ENCODE peak calls at places on chromosome 1, in four cellular contexts. F, D, I and L are unnamed samples. For H3K4me1 and H3K27me3, the result is how much of the 10 kb centered on the place peaks cover.

GRCh38 chr1:100724281-100724680 is 4.7 kb downstream of the VCAM1 start:
- DNase-seq in F (no peak), D (no peak), I (no peak), L (no peak)

GRCh38 chr1:190367200-190367599 is 110.5 kb downstream of the BRINP3 start:
- DNase-seq in F (no peak), D (no peak), I (no peak), L (no peak)

GRCh38 chr1:26288311-26288941 is 8.5 kb downstream of the SH3BGRL3 start:
- DNase-seq in F (no peak), D (no peak), I (no peak), L (no peak)

GRCh38 chr1:228362141-228362883 is 44.3 kb downstream of the TRIM11 start:
- DNase-seq in F (no peak), D (peak), I (no peak), L (no peak)

GRCh38 chr1:25033828-25034451 is 103.9 kb upstream of the RUNX3 start:
- DNase-seq in F (no peak), D (no peak), I (peak), L (peak)

GRCh38 chr1:85297855-85298629 is 21.6 kb upstream of the BCL10 start:
- DNase-seq in F (no peak), D (no peak), I (no peak), L (no peak)

GRCh38 chr1:233549917-233550316 is 64.0 kb upstream of the KCNK1 start:
- DNase-seq in F (no peak), D (no peak), I (no peak), L (no peak)

GRCh38 chr1:53572061-53572801 is 113.0 kb downstream of the DMRTB1 start:
- DNase-seq in F (no peak), D (no peak), I (no peak), L (no peak)

GRCh38 chr1:203650012-203650836 is 23.6 kb downstream of the ATP2B4 start:
- DNase-seq in F (no peak), D (peak), I (no peak), L (peak)

GRCh38 chr1:224490540-224491537 is 56.2 kb upstream of the WDR26 start:
- DNase-seq in F (no peak), D (no peak), I (no peak), L (no peak)

GRCh38 chr1:10705953-10706352 is 90.5 kb downstream of the CASZ1 start:
- DNase-seq in F (no peak), D (no peak), I (no peak), L (no peak)

GRCh38 chr1:10704383-10704882 is 92.0 kb downstream of the CASZ1 start:
- DNase-seq in F (peak), D (no peak), I (no peak), L (no peak)

GRCh38 chr1:10703702-10704101 is 92.7 kb downstream of the CASZ1 start:
- DNase-seq in F (no peak), D (no peak), I (no peak), L (no peak)

GRCh38 chr1:10708807-10709523 is 87.5 kb downstream of the CASZ1 start:
- DNase-seq in F (peak), D (no peak), I (no peak), L (no peak)

DNA sequence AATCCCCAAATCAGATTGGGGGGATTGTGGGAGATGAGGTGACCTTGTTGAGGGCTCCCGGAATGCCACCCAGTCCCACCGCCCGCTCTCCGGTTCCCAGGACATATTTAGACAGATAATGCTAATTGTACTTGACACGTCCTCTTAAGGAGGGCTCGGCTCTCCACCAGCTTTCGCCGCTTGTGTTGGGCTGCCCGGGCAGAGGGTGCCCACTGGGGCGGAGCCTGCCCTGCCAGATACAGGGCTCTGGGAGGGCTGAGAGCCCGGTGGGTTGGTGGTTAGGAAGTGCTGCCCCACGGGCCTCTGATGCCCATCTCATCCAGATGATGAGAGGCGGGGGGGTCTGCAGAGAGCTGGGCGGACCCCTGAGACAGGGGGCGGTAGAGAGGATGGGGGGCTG is 89.9 kb downstream of the CASZ1 start:
- DNase-seq in F (no peak), D (no peak), I (no peak), L (no peak)
- H3K4me1 ChIP-seq in F (under half), D (under half), I (under half), L (under half)

GRCh38 chr1:1170215-1170890 is 3.3 kb upstream of the TTLL10 start:
- DNase-seq in F (no peak), D (no peak), I (no peak), L (no peak)

GRCh38 chr1:1169429-1170214 is 4.1 kb upstream of the TTLL10 start:
- DNase-seq in F (no peak), D (peak), I (no peak), L (peak)

GRCh38 chr1:1173061-1173792 is 453 bp upstream of the TTLL10 start:
- DNase-seq in F (no peak), D (peak), I (no peak), L (no peak)

GRCh38 chr1:1170891-1171550 is 2.7 kb upstream of the TTLL10 start:
- DNase-seq in F (no peak), D (peak), I (no peak), L (no peak)

GRCh38 chr1:1171551-1172340 is 1.9 kb upstream of the TTLL10 start:
- DNase-seq in F (no peak), D (peak), I (no peak), L (no peak)
- H3K27me3 ChIP-seq in F (under half), D (under half), I (under half), L (half or more)

GRCh38 chr1:234981758-234982157 is 146.9 kb downstream of the TOMM20 start:
- DNase-seq in F (no peak), D (no peak), I (no peak), L (no peak)

GRCh38 chr1:234985531-234986294 is 142.9 kb downstream of the TOMM20 start:
- DNase-seq in F (no peak), D (no peak), I (no peak), L (no peak)

GRCh38 chr1:234985007-234985370 is 143.6 kb downstream of the TOMM20 start:
- DNase-seq in F (no peak), D (no peak), I (no peak), L (no peak)

GRCh38 chr1:234980657-234981396 is 147.8 kb downstream of the TOMM20 start:
- DNase-seq in F (no peak), D (peak), I (peak), L (peak)

GRCh38 chr1:234983554-234983911 is 145.1 kb downstream of the TOMM20 start:
- DNase-seq in F (no peak), D (no peak), I (no peak), L (no peak)
- H3K4me1 ChIP-seq in F (under half), D (under half), I (half or more), L (half or more)

DNA sequence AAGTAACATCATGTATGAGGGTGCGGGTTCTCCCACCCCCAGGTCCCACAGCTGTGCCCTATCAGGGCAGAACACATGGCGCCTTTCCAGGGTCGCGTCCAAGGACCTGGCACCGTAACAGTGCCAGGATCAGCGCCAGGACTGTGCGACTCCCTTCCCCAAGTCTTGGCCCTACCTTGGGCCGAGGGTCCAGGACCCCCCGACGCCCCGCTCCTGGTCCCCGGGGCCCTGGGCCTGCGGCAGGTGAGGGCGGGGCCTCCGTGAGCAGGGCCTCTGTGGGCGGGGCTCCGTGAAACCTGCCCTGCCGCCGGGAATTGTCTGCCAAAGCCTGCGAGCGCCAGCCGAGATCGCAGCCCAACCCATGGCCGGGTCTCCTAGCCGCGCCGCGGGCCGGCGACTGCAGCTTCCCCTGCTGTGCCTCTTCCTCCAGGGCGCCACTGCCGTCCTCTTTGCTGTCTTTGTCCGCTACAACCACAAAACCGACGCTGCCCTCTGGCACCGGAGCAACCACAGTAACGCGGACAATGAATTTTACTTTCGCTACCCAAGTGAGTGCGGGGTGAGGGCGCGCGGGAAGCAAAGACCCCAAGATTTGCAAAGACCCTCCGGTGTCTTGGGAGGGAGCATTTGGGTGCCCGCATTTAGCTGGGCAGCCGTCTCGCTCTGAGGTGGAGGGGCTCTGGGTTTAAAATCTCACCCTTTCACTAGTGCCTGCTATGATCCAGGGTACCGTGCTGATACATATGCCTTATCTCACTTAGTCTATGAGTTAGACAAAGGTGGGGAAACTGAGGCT is at the start of gene RHBG:
- DNase-seq in F (no peak), D (peak), I (no peak), L (peak)
- H3K27me3 ChIP-seq in F (under half), D (under half), I (under half), L (under half)

GRCh38 chr1:160625725-160626498 is 20.9 kb downstream of the SLAMF1 start:
- DNase-seq in F (no peak), D (no peak), I (no peak), L (no peak)
- H3K4me1 ChIP-seq in F (under half), D (under half), I (under half), L (under half)

DNA sequence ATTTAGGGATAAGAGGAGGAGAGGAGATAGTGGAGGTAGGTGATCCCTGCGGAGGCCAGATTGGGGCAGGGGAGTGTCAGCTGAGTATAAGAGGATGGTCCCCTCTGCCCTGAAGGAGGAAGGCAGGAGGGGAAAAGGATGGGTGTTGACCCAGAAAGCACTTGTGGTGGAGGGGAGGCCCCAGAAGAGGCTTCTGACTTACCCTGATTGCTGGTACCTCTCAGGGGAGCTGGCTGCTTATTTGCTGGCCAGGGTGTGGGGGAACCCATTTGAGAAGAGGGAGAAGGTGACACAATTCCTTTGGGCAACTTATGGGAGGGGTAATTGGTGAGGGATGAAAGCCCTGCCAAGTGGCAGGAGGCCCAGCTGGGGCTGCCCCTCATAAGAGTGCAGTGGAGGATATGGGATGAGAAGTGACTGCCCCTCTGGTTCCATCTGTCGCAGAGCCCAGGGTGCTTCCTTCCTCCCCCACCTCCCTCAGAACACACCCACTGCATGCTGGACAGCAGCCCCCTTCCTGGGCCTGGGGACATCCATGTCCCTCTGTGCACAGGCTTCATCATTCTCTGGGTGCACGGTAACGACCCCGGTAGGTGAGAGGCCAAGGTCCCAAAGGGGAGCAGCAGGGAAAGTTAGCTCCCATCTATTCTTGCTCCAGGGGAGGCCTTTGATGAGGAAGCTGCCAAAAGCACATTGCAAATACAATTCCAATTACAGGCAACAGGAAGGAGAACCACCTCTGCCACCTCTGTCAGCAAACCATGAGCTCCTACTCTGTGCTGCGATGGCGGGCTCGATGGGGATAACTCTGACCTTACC is 1.4 kb upstream of the PCSK9 start:
- DNase-seq in F (no peak), D (no peak), I (no peak), L (no peak)
- H3K27me3 ChIP-seq in F (under half), D (under half), I (half or more), L (half or more)

DNA sequence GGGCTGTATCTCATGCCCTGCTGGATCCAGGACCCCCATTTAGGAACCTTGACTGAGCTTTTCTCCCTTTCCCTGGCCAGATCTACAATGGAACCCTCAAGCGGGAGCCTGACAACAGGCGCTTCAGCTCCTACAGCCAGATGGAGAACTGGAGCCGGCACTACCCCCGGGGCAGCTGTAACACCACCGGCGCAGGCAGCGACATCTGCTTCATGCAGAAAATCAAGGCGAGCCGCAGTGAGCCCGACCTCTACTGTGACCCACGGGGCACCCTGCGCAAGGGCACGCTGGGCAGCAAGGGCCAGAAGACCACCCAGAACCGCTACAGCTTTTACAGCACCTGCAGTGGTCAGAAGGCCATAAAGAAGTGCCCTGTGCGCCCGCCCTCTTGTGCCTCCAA is 29.8 kb downstream of the PKP1 start:
- DNase-seq in F (no peak), D (no peak), I (no peak), L (no peak)
- H3K4me1 ChIP-seq in F (under half), D (under half), I (under half), L (under half)

GRCh38 chr1:159088050-159088449 is 11.5 kb upstream of the AIM2 start:
- DNase-seq in F (no peak), D (no peak), I (no peak), L (no peak)

GRCh38 chr1:159089184-159089791 is 12.7 kb upstream of the AIM2 start:
- DNase-seq in F (no peak), D (no peak), I (no peak), L (no peak)

GRCh38 chr1:159091547-159092397 is 15.2 kb upstream of the AIM2 start:
- DNase-seq in F (no peak), D (no peak), I (no peak), L (no peak)

GRCh38 chr1:159090566-159091546 is 14.3 kb upstream of the AIM2 start:
- DNase-seq in F (no peak), D (no peak), I (no peak), L (no peak)

DNA sequence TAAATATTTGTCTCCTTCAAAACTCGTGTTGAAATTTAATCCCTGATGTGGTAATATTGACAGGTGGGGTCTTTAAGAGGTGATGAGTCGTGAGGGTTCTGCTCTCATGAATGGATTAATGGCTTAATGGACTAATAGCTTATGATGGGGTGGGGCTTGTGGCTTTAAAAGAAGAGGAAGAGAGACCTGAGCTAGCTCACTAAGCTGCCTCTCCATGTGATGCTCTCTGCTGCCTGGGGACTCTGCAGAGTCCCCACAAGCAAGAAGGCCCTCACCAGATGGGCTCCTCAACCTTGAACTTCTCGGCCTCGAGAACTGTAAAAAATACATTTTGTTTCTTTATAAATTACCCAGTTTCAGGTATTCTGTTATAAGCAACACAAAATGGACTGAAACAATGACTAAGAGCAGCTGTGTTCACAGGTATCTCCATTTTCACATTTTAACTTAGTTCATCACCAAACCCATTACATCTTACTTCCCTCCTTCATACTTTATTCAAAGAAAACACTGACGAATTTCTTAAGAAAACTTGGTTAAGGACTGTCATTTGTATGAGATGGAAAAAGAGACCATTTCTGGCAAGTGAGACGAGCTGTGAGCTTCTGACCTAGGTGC is 12.1 kb upstream of the AIM2 start:
- DNase-seq in F (no peak), D (no peak), I (no peak), L (no peak)
- H3K27me3 ChIP-seq in F (under half), D (under half), I (under half), L (under half)